ENCODE peak calls at places on chromosomes 6 and 20, in seven cellular contexts. T is SK-N-SH; K is naive thymus-derived CD4-positive, alpha-beta T cell; A is adipocyte; P is A549; U is adrenal gland; S is tibial nerve. X is an unnamed sample. For H3K4me1, the result is how much of the 10 kb centered on the place peaks cover.

GRCh38 chr20:35091808-35092523 is 641 bp downstream of the TRPC4AP start:
- DNase-seq in T (peak), K (no peak), A (peak), P (no peak), U (peak), S (no peak), X (peak)

GRCh38 chr6:159169193-159169555 is at the start of gene FNDC1:
- DNase-seq in T (peak), K (peak), A (peak), P (peak), U (peak), S (no peak), X (peak)

GRCh38 chr20:24780648-24781047 is 168.4 kb upstream of the CST7 start:
- DNase-seq in T (no peak), K (no peak), A (no peak), P (no peak), U (no peak), S (no peak), X (no peak)

GRCh38 chr20:25987073-25987927 is 290.6 kb upstream of the ZNF337 start:
- DNase-seq in T (peak), K (peak), A (peak), P (peak), U (peak), S (no peak), X (peak)

GRCh38 chr20:62685781-62686555 is 22.7 kb upstream of the NTSR1 start:
- DNase-seq in T (no peak), K (peak), A (no peak), P (no peak), U (no peak), S (peak), X (no peak)

GRCh38 chr6:135423649-135424128 is 73.9 kb downstream of the AHI1 start:
- DNase-seq in T (peak), K (peak), A (peak), P (peak), U (no peak), S (no peak), X (peak)

GRCh38 chr6:25301358-25301757 is 22.2 kb downstream of the CARMIL1 start:
- DNase-seq in T (no peak), K (no peak), A (no peak), P (no peak), U (no peak), S (no peak), X (no peak)

GRCh38 chr6:149777624-149778023 is 28.1 kb downstream of the PCMT1 start:
- DNase-seq in T (no peak), K (no peak), A (no peak), P (no peak), U (no peak), S (no peak), X (no peak)

GRCh38 chr20:59006864-59007757 is at the start of gene CTSZ:
- DNase-seq in T (no peak), K (peak), A (peak), P (peak), U (peak), S (no peak), X (no peak)

GRCh38 chr20:33370296-33370695 is 31.0 kb downstream of the CDK5RAP1 start:
- DNase-seq in T (no peak), K (peak), A (no peak), P (no peak), U (no peak), S (no peak), X (no peak)

GRCh38 chr20:5933802-5934436 is 16.4 kb downstream of the TRMT6 start:
- DNase-seq in T (peak), K (no peak), A (peak), P (peak), U (no peak), S (no peak), X (peak)

GRCh38 chr20:8287328-8287727 is 155.3 kb downstream of the PLCB1 start:
- DNase-seq in T (no peak), K (no peak), A (no peak), P (no peak), U (no peak), S (no peak), X (peak)

GRCh38 chr20:14838663-14839650 is 501.5 kb upstream of the FLRT3 start:
- DNase-seq in T (peak), K (no peak), A (peak), P (no peak), U (no peak), S (no peak), X (no peak)

GRCh38 chr6:14270925-14271791 is 153.6 kb downstream of the CD83 start:
- DNase-seq in T (no peak), K (peak), A (peak), P (peak), U (no peak), S (no peak), X (no peak)

GRCh38 chr6:109896333-109896732 is 81.8 kb upstream of the GPR6 start:
- DNase-seq in T (no peak), K (no peak), A (peak), P (no peak), U (no peak), S (no peak), X (peak)

GRCh38 chr6:37258716-37259115 is 772 bp upstream of the TMEM217 start:
- DNase-seq in T (no peak), K (no peak), A (peak), P (no peak), U (no peak), S (no peak), X (no peak)
- H3K4me1 ChIP-seq in T (under half), K (under half), A (under half), P (under half), U (under half), S (under half), X (under half)

GRCh38 chr6:35589904-35590303 is 77.2 kb upstream of the TULP1 start:
- DNase-seq in T (no peak), K (no peak), A (no peak), P (no peak), U (no peak), S (no peak), X (no peak)

GRCh38 chr6:35587167-35587566 is 74.5 kb upstream of the TULP1 start:
- DNase-seq in T (no peak), K (no peak), A (no peak), P (no peak), U (no peak), S (no peak), X (no peak)

GRCh38 chr6:35589201-35589739 is 76.6 kb upstream of the TULP1 start:
- DNase-seq in T (no peak), K (no peak), A (no peak), P (no peak), U (no peak), S (no peak), X (no peak)

GRCh38 chr6:35592178-35592577 is 79.5 kb upstream of the TULP1 start:
- DNase-seq in T (no peak), K (no peak), A (no peak), P (no peak), U (no peak), S (no peak), X (no peak)

DNA sequence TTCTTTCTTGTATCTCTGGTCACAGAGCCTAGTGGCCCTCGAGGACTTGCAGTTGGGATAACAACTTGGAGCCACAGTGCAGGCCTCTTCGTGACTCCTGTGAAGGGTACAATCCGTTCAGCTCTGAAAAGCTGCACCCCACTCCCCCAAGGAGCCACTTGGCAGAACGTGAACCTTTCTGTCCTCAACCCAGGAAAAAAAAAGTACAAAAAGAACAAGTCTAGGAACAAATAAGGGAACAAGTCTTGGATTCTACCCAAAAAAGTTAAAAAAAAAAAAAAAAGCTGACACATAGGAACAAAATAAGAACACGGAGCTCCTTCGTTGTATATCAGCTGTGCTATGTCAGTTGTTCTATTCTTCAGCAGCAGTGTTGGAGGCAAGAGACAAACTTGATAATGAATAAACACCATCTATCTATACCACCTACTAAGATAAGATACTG is 77.9 kb upstream of the TULP1 start:
- DNase-seq in T (no peak), K (no peak), A (peak), P (no peak), U (no peak), S (peak), X (no peak)
- H3K4me1 ChIP-seq in T (under half), K (under half), A (half or more), P (under half), U (under half), S (under half), X (under half)

GRCh38 chr20:53652859-53653520 is 59.4 kb upstream of the ZNF217 start:
- DNase-seq in T (no peak), K (no peak), A (no peak), P (no peak), U (no peak), S (no peak), X (no peak)

GRCh38 chr20:53655909-53656652 is 62.4 kb upstream of the ZNF217 start:
- DNase-seq in T (no peak), K (no peak), A (peak), P (no peak), U (no peak), S (no peak), X (peak)

GRCh38 chr20:53654932-53655674 is 61.5 kb upstream of the ZNF217 start:
- DNase-seq in T (no peak), K (no peak), A (no peak), P (no peak), U (no peak), S (no peak), X (no peak)

GRCh38 chr20:53656653-53657288 is 63.1 kb upstream of the ZNF217 start:
- DNase-seq in T (no peak), K (no peak), A (peak), P (no peak), U (no peak), S (no peak), X (no peak)

GRCh38 chr20:53652090-53652858 is 58.6 kb upstream of the ZNF217 start:
- DNase-seq in T (no peak), K (peak), A (peak), P (no peak), U (no peak), S (no peak), X (no peak)
- H3K4me1 ChIP-seq in T (under half), K (under half), A (under half), P (under half), U (under half), S (under half), X (under half)

GRCh38 chr20:44533928-44534327 is 12.1 kb upstream of the SERINC3 start:
- DNase-seq in T (no peak), K (no peak), A (no peak), P (no peak), U (no peak), S (no peak), X (no peak)
- H3K4me1 ChIP-seq in T (under half), K (under half), A (under half), P (under half), U (under half), S (under half), X (under half)

GRCh38 chr20:60242836-60243520 is 284.8 kb downstream of the CDH26 start:
- DNase-seq in T (no peak), K (no peak), A (no peak), P (no peak), U (no peak), S (no peak), X (no peak)
- H3K4me1 ChIP-seq in T (under half), K (under half), A (under half), P (under half), U (under half), S (under half), X (under half)

GRCh38 chr6:121828567-121828966 is 393.1 kb downstream of the GJA1 start:
- DNase-seq in T (no peak), K (no peak), A (no peak), P (no peak), U (no peak), S (no peak), X (no peak)
- H3K4me1 ChIP-seq in T (under half), K (under half), A (under half), P (under half), U (under half), S (under half), X (under half)

X was measured in A673.